ENCODE peak calls at places on chromosome 16, in nine cellular contexts. J is thyroid gland, A is GM12891, U is HCT116, K is A549, Q is breast epithelium, D is NB4, I is body of pancreas, Y is stomach. P is an unnamed sample.

GRCh38 chr16:83967091-83967490 is 953 bp upstream of the NECAB2 start:
- DNase-seq in J (no peak), A (no peak), U (no peak), K (no peak), Q (no peak), D (no peak), I (no peak), Y (no peak), P (no peak)

GRCh38 chr16:53768167-53768566 is 64.2 kb downstream of the FTO start:
- DNase-seq in J (no peak), A (no peak), U (no peak), K (no peak), Q (no peak), D (no peak), I (no peak), Y (no peak), P (no peak)

GRCh38 chr16:16083421-16084156 is 134.2 kb downstream of the ABCC1 start:
- DNase-seq in J (no peak), A (no peak), U (peak; percentile 18), K (peak; percentile 85), Q (no peak), D (peak; percentile 82), I (no peak), Y (no peak), P (peak; percentile 27)

GRCh38 chr16:81634380-81635121 is 144.5 kb upstream of the PLCG2 start:
- DNase-seq in J (no peak), A (no peak), U (no peak), K (no peak), Q (no peak), D (no peak), I (no peak), Y (no peak), P (no peak)

GRCh38 chr16:29983420-29984136 is 9.9 kb downstream of the TAOK2 start:
- DNase-seq in J (no peak), A (no peak), U (no peak), K (no peak), Q (no peak), D (no peak), I (no peak), Y (no peak), P (no peak)

GRCh38 chr16:56662357-56663354 is 4.9 kb downstream of the MT1F start:
- DNase-seq in J (no peak), A (no peak), U (no peak), K (no peak), Q (no peak), D (no peak), I (no peak), Y (no peak), P (no peak)

GRCh38 chr16:89290887-89291286 is 73.4 kb downstream of the ZNF778 start:
- DNase-seq in J (no peak), A (no peak), U (no peak), K (no peak), Q (no peak), D (no peak), I (no peak), Y (no peak), P (no peak)

GRCh38 chr16:57908409-57908987 is 62.4 kb downstream of the CNGB1 start:
- DNase-seq in J (no peak), A (no peak), U (no peak), K (no peak), Q (no peak), D (peak; percentile 35), I (no peak), Y (no peak), P (no peak)

GRCh38 chr16:56869513-56870270 is 4.7 kb downstream of the SLC12A3 start:
- DNase-seq in J (no peak), A (no peak), U (peak; percentile 34), K (peak; percentile 80), Q (no peak), D (peak; percentile 81), I (no peak), Y (no peak), P (peak; percentile 62)

GRCh38 chr16:81357711-81358270 is 43.0 kb downstream of the GAN start:
- DNase-seq in J (no peak), A (no peak), U (no peak), K (no peak), Q (no peak), D (no peak), I (no peak), Y (no peak), P (no peak)

GRCh38 chr16:27470567-27471431 is 68.8 kb downstream of the IL21R start:
- DNase-seq in J (no peak), A (no peak), U (no peak), K (no peak), Q (no peak), D (no peak), I (no peak), Y (no peak), P (peak; percentile 77)

GRCh38 chr16:3202903-3203539 is 15.0 kb downstream of the OR1F1 start:
- DNase-seq in J (no peak), A (no peak), U (no peak), K (no peak), Q (no peak), D (no peak), I (no peak), Y (no peak), P (no peak)

GRCh38 chr16:56617212-56618085 is 8.1 kb upstream of the MT1E start:
- DNase-seq in J (peak; percentile 88), A (no peak), U (no peak), K (no peak), Q (peak; percentile 65), D (peak; percentile 69), I (peak; percentile 79), Y (peak; percentile 80), P (no peak)

GRCh38 chr16:71847096-71847495 is 1.3 kb downstream of the ATXN1L start:
- DNase-seq in J (no peak), A (no peak), U (no peak), K (no peak), Q (no peak), D (no peak), I (no peak), Y (no peak), P (no peak)

GRCh38 chr16:48531011-48531962 is 78.7 kb downstream of the N4BP1 start:
- DNase-seq in J (peak; percentile 26), A (no peak), U (no peak), K (no peak), Q (no peak), D (no peak), I (no peak), Y (no peak), P (no peak)

GRCh38 chr16:22077700-22078313 is 14.5 kb upstream of the VWA3A start:
- DNase-seq in J (peak; percentile 65), A (peak; percentile 24), U (peak; percentile 39), K (peak; percentile 50), Q (no peak), D (peak; percentile 75), I (peak; percentile 48), Y (peak; percentile 74), P (peak; percentile 40)

GRCh38 chr16:10922328-10923145 is 19.7 kb downstream of the DEXI start:
- DNase-seq in J (peak; percentile 93), A (no peak), U (no peak), K (no peak), Q (no peak), D (no peak), I (peak; percentile 36), Y (no peak), P (no peak)

GRCh38 chr16:1992475-1993292 is 2.9 kb downstream of the SYNGR3 start:
- DNase-seq in J (no peak), A (no peak), U (no peak), K (no peak), Q (no peak), D (no peak), I (no peak), Y (no peak), P (no peak)
- TF ChIP-seq POLR2A in J (no peak), A (no peak), U (no peak), K (no peak), Q (no peak), D (no peak), I (no peak), Y (no peak), P (no peak)

DNA sequence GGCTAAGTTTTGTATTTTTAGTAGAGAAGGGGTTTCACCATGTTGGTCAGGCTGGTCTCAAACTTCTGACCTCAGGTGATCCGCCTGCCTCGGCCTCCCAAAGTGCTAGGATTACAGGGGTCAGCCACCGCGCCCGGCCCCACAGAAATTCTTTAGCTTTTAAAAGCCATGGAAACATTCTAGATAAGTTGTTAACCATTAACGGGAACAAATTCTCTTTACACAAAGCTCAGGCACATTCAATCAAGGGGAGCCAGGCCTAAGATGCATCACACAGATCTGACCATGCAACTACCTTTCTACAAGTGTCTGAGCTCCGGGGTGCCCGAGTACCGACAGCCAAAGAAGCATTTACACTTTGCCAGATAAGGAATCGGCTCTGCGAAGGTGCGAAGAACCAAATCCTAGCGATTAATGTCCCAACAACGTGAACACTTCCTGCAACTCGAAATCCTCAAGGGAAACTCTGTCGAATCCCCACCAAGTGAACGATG is 1.0 kb downstream of the EMC8 start:
- DNase-seq in J (no peak), A (no peak), U (no peak), K (no peak), Q (no peak), D (no peak), I (no peak), Y (no peak), P (no peak)
- TF ChIP-seq POLR2A in J (no peak), A (no peak), U (no peak), K (no peak), Q (no peak), D (no peak), I (no peak), Y (no peak), P (no peak)

DNA sequence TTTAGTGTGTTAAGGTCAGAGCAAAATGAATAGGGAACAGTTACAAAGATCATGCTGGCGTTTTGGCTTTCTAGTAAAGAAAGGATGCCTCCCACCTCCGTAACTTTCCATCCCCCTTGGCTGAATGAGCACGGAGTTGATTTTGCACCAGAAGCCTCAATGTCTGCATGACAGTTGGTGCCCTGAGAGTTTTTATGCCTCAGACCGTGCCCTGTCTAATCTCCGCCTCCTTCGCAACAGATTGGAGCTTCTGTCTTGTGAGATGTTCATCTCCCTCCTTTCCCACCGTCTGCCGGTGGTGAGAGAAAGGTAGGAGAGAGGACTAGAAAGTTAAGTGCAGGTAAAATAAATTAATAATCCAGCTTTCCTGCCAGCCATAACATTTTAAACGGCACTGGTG is 1.9 kb downstream of the HS3ST4 start:
- DNase-seq in J (no peak), A (no peak), U (no peak), K (no peak), Q (no peak), D (no peak), I (no peak), Y (no peak), P (no peak)
- TF ChIP-seq POLR2A in J (no peak), A (no peak), U (no peak), K (no peak), Q (no peak), D (no peak), I (no peak), Y (no peak), P (no peak)

DNA sequence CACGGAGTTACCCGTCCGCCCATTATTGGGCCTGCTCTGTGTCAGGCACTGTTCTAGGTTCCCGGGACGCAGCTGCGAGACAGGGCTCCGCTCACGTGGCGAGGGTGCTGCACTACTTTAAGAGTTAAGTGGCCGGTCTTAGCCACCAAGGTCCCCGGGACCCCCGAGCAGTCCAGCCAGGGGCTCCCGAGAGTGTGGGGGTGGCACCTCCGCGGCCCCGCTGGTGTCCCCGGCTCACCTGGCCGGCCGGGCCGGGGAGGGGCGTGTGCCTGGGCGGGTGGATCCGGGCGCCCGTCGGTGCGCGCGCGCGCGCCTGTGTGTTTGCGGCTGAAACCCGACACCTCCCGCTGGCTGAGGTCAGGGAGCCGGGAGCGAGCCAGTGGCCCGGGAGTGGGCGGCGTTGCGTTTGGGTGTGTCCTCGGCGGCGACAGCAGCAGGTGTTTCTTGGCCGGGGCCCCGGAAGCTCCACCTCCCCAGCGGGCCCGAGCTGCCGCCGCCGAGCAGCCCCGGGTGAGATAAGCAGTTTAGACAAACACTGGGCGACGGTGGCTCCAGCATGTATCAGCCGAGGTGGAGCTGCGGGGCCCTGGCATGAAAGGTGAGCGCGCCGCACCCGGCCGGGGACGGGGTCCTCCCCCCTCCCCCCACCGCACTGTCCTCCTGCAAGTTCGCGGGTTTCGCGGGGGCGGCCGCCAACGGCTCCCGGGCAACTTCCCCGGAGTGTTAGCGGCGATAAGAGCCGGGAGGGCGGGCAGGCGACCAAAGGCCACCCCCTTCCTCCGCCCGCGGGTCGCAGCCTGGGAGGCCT is at the start of gene GSE1:
- DNase-seq in J (peak; percentile 99), A (peak; percentile 92), U (peak; percentile 96), K (peak; percentile 96), Q (peak; percentile 99), D (peak; percentile 96), I (peak; percentile 99), Y (peak; percentile 99), P (peak; percentile 86)
- TF ChIP-seq POLR2A in J (peak; percentile 91), A (no peak), U (peak; percentile 58), K (peak; percentile 1), Q (peak; percentile 19), D (peak; percentile 58), I (peak; percentile 99), Y (peak; percentile 30), P (no peak)